ENCODE peak calls at places on chromosomes 3 and 15, in five cellular contexts. One of them, this sample, is unnamed. For H3K4me1, the result is how much of the 10 kb centered on the place peaks cover.

GRCh38 chr15:70344666-70345065 is 246.9 kb upstream of the TLE3 start:
- DNase-seq in K562: no peak
- DNase-seq in HepG2: no peak
- DNase-seq in HCT116: no peak
- DNase-seq in GM12878: no peak
- DNase-seq in this sample: no peak

GRCh38 chr3:117526485-117527079 is 817.0 kb downstream of the TUSC7 start:
- DNase-seq in K562: no peak
- DNase-seq in HepG2: peak
- DNase-seq in HCT116: peak
- DNase-seq in GM12878: no peak
- DNase-seq in this sample: peak

GRCh38 chr3:193391902-193392301 is 13.3 kb upstream of the ATP13A5 start:
- DNase-seq in K562: no peak
- DNase-seq in HepG2: no peak
- DNase-seq in HCT116: no peak
- DNase-seq in GM12878: no peak
- DNase-seq in this sample: peak

GRCh38 chr15:60798821-60799220 is 319.9 kb upstream of the ICE2 start:
- DNase-seq in K562: no peak
- DNase-seq in HepG2: peak
- DNase-seq in HCT116: no peak
- DNase-seq in GM12878: peak
- DNase-seq in this sample: no peak

GRCh38 chr3:108907194-108907593 is 46.5 kb downstream of the GUCA1C start:
- DNase-seq in K562: no peak
- DNase-seq in HepG2: no peak
- DNase-seq in HCT116: no peak
- DNase-seq in GM12878: no peak
- DNase-seq in this sample: no peak

GRCh38 chr15:49300856-49301255 is 122.2 kb upstream of the FGF7 start:
- DNase-seq in K562: no peak
- DNase-seq in HepG2: no peak
- DNase-seq in HCT116: no peak
- DNase-seq in GM12878: no peak
- DNase-seq in this sample: no peak

GRCh38 chr3:178386880-178387279 is 149.4 kb upstream of the KCNMB2 start:
- DNase-seq in K562: no peak
- DNase-seq in HepG2: peak
- DNase-seq in HCT116: no peak
- DNase-seq in GM12878: no peak
- DNase-seq in this sample: no peak

GRCh38 chr3:105459566-105460290 is 93.0 kb downstream of the ALCAM start:
- DNase-seq in K562: no peak
- DNase-seq in HepG2: no peak
- DNase-seq in HCT116: no peak
- DNase-seq in GM12878: no peak
- DNase-seq in this sample: no peak

GRCh38 chr3:14467723-14468620 is 65.6 kb downstream of the SLC6A6 start:
- DNase-seq in K562: peak
- DNase-seq in HepG2: peak
- DNase-seq in HCT116: no peak
- DNase-seq in GM12878: no peak
- DNase-seq in this sample: no peak

GRCh38 chr3:153293222-153293621 is 131.2 kb downstream of the RAP2B start:
- DNase-seq in K562: no peak
- DNase-seq in HepG2: no peak
- DNase-seq in HCT116: no peak
- DNase-seq in GM12878: no peak
- DNase-seq in this sample: no peak

GRCh38 chr15:65033659-65034269 is 4.3 kb upstream of the MTFMT start:
- DNase-seq in K562: peak
- DNase-seq in HepG2: peak
- DNase-seq in HCT116: peak
- DNase-seq in GM12878: no peak
- DNase-seq in this sample: no peak

GRCh38 chr15:63291507-63291906 is 14.1 kb downstream of the APH1B start:
- DNase-seq in K562: no peak
- DNase-seq in HepG2: no peak
- DNase-seq in HCT116: no peak
- DNase-seq in GM12878: no peak
- DNase-seq in this sample: no peak

GRCh38 chr15:64507293-64507802 is 47.0 kb downstream of the ZNF609 start:
- DNase-seq in K562: peak
- DNase-seq in HepG2: peak
- DNase-seq in HCT116: no peak
- DNase-seq in GM12878: peak
- DNase-seq in this sample: no peak

GRCh38 chr3:107133891-107134290 is 243.3 kb upstream of the CCDC54 start:
- DNase-seq in K562: no peak
- DNase-seq in HepG2: no peak
- DNase-seq in HCT116: no peak
- DNase-seq in GM12878: no peak
- DNase-seq in this sample: no peak

GRCh38 chr3:34837848-34838741 is 801.2 kb upstream of the ARPP21 start:
- DNase-seq in K562: no peak
- DNase-seq in HepG2: no peak
- DNase-seq in HCT116: no peak
- DNase-seq in GM12878: no peak
- DNase-seq in this sample: no peak

GRCh38 chr3:156553705-156554356 is 1.1 kb downstream of the SSR3 start:
- DNase-seq in K562: no peak
- DNase-seq in HepG2: peak
- DNase-seq in HCT116: peak
- DNase-seq in GM12878: no peak
- DNase-seq in this sample: no peak

GRCh38 chr3:53255360-53255774 is 455 bp downstream of the TKT start:
- DNase-seq in K562: no peak
- DNase-seq in HepG2: no peak
- DNase-seq in HCT116: no peak
- DNase-seq in GM12878: no peak
- DNase-seq in this sample: no peak

GRCh38 chr15:99406716-99407487 is 155.6 kb downstream of the LRRC28 start:
- DNase-seq in K562: no peak
- DNase-seq in HepG2: no peak
- DNase-seq in HCT116: no peak
- DNase-seq in GM12878: no peak
- DNase-seq in this sample: no peak

GRCh38 chr3:143418391-143418790 is 298.8 kb downstream of the CHST2 start:
- DNase-seq in K562: no peak
- DNase-seq in HepG2: no peak
- DNase-seq in HCT116: no peak
- DNase-seq in GM12878: no peak
- DNase-seq in this sample: no peak

GRCh38 chr3:117118604-117119003 is 409.0 kb downstream of the TUSC7 start:
- DNase-seq in K562: no peak
- DNase-seq in HepG2: no peak
- DNase-seq in HCT116: no peak
- DNase-seq in GM12878: no peak
- DNase-seq in this sample: no peak

GRCh38 chr15:66661432-66662096 is 40.5 kb upstream of the SMAD6 start:
- DNase-seq in K562: peak
- DNase-seq in HepG2: no peak
- DNase-seq in HCT116: no peak
- DNase-seq in GM12878: no peak
- DNase-seq in this sample: no peak

GRCh38 chr3:133540896-133541674 is 32.4 kb upstream of the CDV3 start:
- DNase-seq in K562: no peak
- DNase-seq in HepG2: peak
- DNase-seq in HCT116: peak
- DNase-seq in GM12878: peak
- DNase-seq in this sample: no peak

GRCh38 chr3:28835751-28836150 is 445.1 kb upstream of the RBMS3 start:
- DNase-seq in K562: no peak
- DNase-seq in HepG2: no peak
- DNase-seq in HCT116: no peak
- DNase-seq in GM12878: no peak
- DNase-seq in this sample: no peak

GRCh38 chr3:32945136-32945535 is 6.3 kb upstream of the CCR4 start:
- DNase-seq in K562: no peak
- DNase-seq in HepG2: no peak
- DNase-seq in HCT116: peak
- DNase-seq in GM12878: no peak
- DNase-seq in this sample: no peak

GRCh38 chr3:4776980-4777581 is 202.2 kb upstream of the BHLHE40 start:
- DNase-seq in K562: no peak
- DNase-seq in HepG2: no peak
- DNase-seq in HCT116: no peak
- DNase-seq in GM12878: peak
- DNase-seq in this sample: no peak

GRCh38 chr3:73056365-73057150 is 4.9 kb upstream of the EBLN2 start:
- DNase-seq in K562: no peak
- DNase-seq in HepG2: peak
- DNase-seq in HCT116: peak
- DNase-seq in GM12878: no peak
- DNase-seq in this sample: no peak

GRCh38 chr3:178297732-178298131 is 238.5 kb upstream of the KCNMB2 start:
- DNase-seq in K562: no peak
- DNase-seq in HepG2: no peak
- DNase-seq in HCT116: no peak
- DNase-seq in GM12878: no peak
- DNase-seq in this sample: no peak

GRCh38 chr15:39514933-39515332 is 65.9 kb upstream of the THBS1 start:
- DNase-seq in K562: no peak
- DNase-seq in HepG2: no peak
- DNase-seq in HCT116: no peak
- DNase-seq in GM12878: no peak
- DNase-seq in this sample: no peak

GRCh38 chr3:106797461-106797860 is 579.8 kb upstream of the CCDC54 start:
- DNase-seq in K562: no peak
- DNase-seq in HepG2: no peak
- DNase-seq in HCT116: no peak
- DNase-seq in GM12878: no peak
- DNase-seq in this sample: no peak

GRCh38 chr3:174126990-174127758 is 729.6 kb downstream of the NLGN1 start:
- DNase-seq in K562: no peak
- DNase-seq in HepG2: no peak
- DNase-seq in HCT116: no peak
- DNase-seq in GM12878: no peak
- DNase-seq in this sample: no peak

GRCh38 chr3:6416049-6416661 is 444.8 kb upstream of the GRM7 start:
- DNase-seq in K562: no peak
- DNase-seq in HepG2: no peak
- DNase-seq in HCT116: no peak
- DNase-seq in GM12878: no peak
- DNase-seq in this sample: no peak

GRCh38 chr3:155316450-155316849 is 23.0 kb upstream of the STRIT1 start:
- DNase-seq in K562: no peak
- DNase-seq in HepG2: no peak
- DNase-seq in HCT116: no peak
- DNase-seq in GM12878: no peak
- DNase-seq in this sample: no peak

GRCh38 chr3:16464499-16465150 is 48.9 kb downstream of the RFTN1 start:
- DNase-seq in K562: no peak
- DNase-seq in HepG2: no peak
- DNase-seq in HCT116: no peak
- DNase-seq in GM12878: no peak
- DNase-seq in this sample: no peak

GRCh38 chr3:160003520-160004128 is 15.0 kb downstream of the IL12A start:
- DNase-seq in K562: peak
- DNase-seq in HepG2: peak
- DNase-seq in HCT116: peak
- DNase-seq in GM12878: no peak
- DNase-seq in this sample: no peak

GRCh38 chr3:30643763-30644462 is 37.5 kb downstream of the TGFBR2 start:
- DNase-seq in K562: no peak
- DNase-seq in HepG2: no peak
- DNase-seq in HCT116: no peak
- DNase-seq in GM12878: no peak
- DNase-seq in this sample: no peak
- H3K4me1 ChIP-seq in K562: under half
- H3K4me1 ChIP-seq in HepG2: half or more
- H3K4me1 ChIP-seq in HCT116: under half
- H3K4me1 ChIP-seq in GM12878: under half
- H3K4me1 ChIP-seq in this sample: under half

DNA sequence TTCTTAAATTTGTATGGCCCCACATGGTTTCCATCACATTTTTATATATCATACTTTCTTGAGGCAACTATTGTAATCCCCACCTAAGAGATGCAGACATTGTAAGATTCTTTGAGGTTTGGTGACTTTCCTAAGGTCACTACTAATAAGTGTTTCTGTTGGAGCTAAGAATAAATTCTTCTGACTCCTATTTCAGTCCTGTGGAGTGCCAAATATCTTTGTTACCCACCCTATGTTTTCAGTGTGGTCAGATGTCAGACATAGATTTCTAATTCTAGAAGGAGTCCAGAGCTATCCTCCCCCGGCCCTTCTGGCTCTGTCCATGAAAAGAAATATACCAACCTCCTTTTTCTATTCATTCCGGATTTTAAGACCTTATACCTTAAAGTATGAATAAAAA is 46.2 kb upstream of the FILIP1L start:
- DNase-seq in K562: no peak
- DNase-seq in HepG2: no peak
- DNase-seq in HCT116: no peak
- DNase-seq in GM12878: no peak
- DNase-seq in this sample: no peak
- TF ChIP-seq ZNF274 in K562: no peak
- TF ChIP-seq ZNF274 in HepG2: no peak
- TF ChIP-seq ZNF274 in HCT116: no peak
- TF ChIP-seq ZNF274 in GM12878: no peak
- TF ChIP-seq ZNF274 in this sample: no peak

GRCh38 chr15:74722591-74722990 is 2.7 kb downstream of the CYP1A1 start:
- DNase-seq in K562: no peak
- DNase-seq in HepG2: no peak
- DNase-seq in HCT116: no peak
- DNase-seq in GM12878: no peak
- DNase-seq in this sample: no peak
- H3K4me1 ChIP-seq in K562: under half
- H3K4me1 ChIP-seq in HepG2: under half
- H3K4me1 ChIP-seq in HCT116: under half
- H3K4me1 ChIP-seq in GM12878: under half
- H3K4me1 ChIP-seq in this sample: under half

DNA sequence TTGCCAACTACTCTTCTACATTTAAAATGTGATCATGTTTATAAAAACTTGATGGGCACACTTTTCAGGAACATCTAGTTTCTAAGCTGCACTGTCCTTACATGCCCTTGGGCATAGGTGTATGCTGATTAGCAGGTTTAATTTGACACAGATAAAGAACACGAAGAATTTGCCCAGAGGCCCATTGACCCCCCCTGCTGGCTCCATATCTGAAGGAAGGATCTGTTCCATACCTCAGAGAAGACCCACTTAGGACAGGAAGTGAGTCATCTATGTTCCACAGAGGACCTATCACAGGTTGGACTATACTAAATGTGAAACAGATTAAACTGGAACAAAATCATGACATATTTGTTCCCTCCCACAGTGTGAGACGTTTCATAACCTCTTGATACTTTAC is 92.8 kb upstream of the LPP start:
- DNase-seq in K562: no peak
- DNase-seq in HepG2: peak
- DNase-seq in HCT116: peak
- DNase-seq in GM12878: no peak
- DNase-seq in this sample: no peak
- TF ChIP-seq ZNF274 in K562: no peak
- TF ChIP-seq ZNF274 in HepG2: no peak
- TF ChIP-seq ZNF274 in HCT116: no peak
- TF ChIP-seq ZNF274 in GM12878: no peak
- TF ChIP-seq ZNF274 in this sample: no peak

This sample was measured in NT2/D1.